ENCODE peak calls at places on chromosomes 7 and 10, in nine cellular contexts. G is left ventricle myocardium inferior, I is sigmoid colon, M is right lobe of liver, K is cardiac fibroblast, X is uterus, Q is fibroblast of lung, O is hepatocyte, F is adrenal gland. Y is an unnamed sample.
A peak's percentile ranks its signal among the peaks of the same experiment; 100 is the strongest.

GRCh38 chr10:596725-597345 is 92.6 kb downstream of the DIP2C start:
- DNase-seq in G (no peak), I (no peak), M (no peak), K (no peak), X (no peak), Q (no peak), O (no peak), F (no peak), Y (no peak)

GRCh38 chr7:33901847-33902246 is 3.5 kb upstream of the BMPER start:
- DNase-seq in G (no peak), I (no peak), M (no peak), K (no peak), X (no peak), Q (no peak), O (no peak), F (no peak), Y (no peak)

GRCh38 chr10:114437456-114438292 is 33.4 kb upstream of the AFAP1L2 start:
- DNase-seq in G (no peak), I (no peak), M (no peak), K (peak; percentile 46), X (no peak), Q (no peak), O (peak; percentile 29), F (no peak), Y (no peak)

GRCh38 chr10:69069090-69070042 is 18.5 kb upstream of the SRGN start:
- DNase-seq in G (no peak), I (no peak), M (no peak), K (peak; percentile 39), X (no peak), Q (peak; percentile 29), O (no peak), F (no peak), Y (no peak)

GRCh38 chr10:48364659-48365405 is 58.4 kb downstream of the MAPK8 start:
- DNase-seq in G (no peak), I (no peak), M (no peak), K (peak; percentile 89), X (no peak), Q (peak; percentile 70), O (peak; percentile 54), F (no peak), Y (no peak)

GRCh38 chr10:121853950-121854349 is 73.9 kb downstream of the ATE1 start:
- DNase-seq in G (no peak), I (no peak), M (no peak), K (no peak), X (no peak), Q (no peak), O (no peak), F (no peak), Y (no peak)

GRCh38 chr7:45582136-45582742 is 8.1 kb downstream of the ADCY1 start:
- DNase-seq in G (no peak), I (peak; percentile 37), M (no peak), K (no peak), X (no peak), Q (no peak), O (no peak), F (no peak), Y (no peak)

GRCh38 chr7:64887756-64888508 is 15.1 kb upstream of the ZNF273 start:
- DNase-seq in G (no peak), I (peak; percentile 63), M (no peak), K (no peak), X (no peak), Q (no peak), O (no peak), F (no peak), Y (peak; percentile 33)

GRCh38 chr7:151121380-151122170 is 35.3 kb downstream of the AGAP3 start:
- DNase-seq in G (no peak), I (no peak), M (no peak), K (no peak), X (no peak), Q (no peak), O (no peak), F (no peak), Y (no peak)

GRCh38 chr7:2586326-2587020 is 27.7 kb downstream of the IQCE start:
- DNase-seq in G (no peak), I (no peak), M (no peak), K (no peak), X (no peak), Q (no peak), O (no peak), F (no peak), Y (no peak)

GRCh38 chr7:18694484-18694883 is 198.9 kb downstream of the HDAC9 start:
- DNase-seq in G (no peak), I (no peak), M (no peak), K (no peak), X (no peak), Q (no peak), O (no peak), F (no peak), Y (no peak)

GRCh38 chr10:16441106-16441850 is 4.5 kb downstream of the PTER start:
- DNase-seq in G (no peak), I (no peak), M (no peak), K (peak; percentile 10), X (no peak), Q (peak; percentile 26), O (no peak), F (no peak), Y (no peak)

GRCh38 chr7:142808802-142809583 is 38.2 kb downstream of the PRSS2 start:
- DNase-seq in G (no peak), I (no peak), M (no peak), K (no peak), X (no peak), Q (peak; percentile 86), O (no peak), F (no peak), Y (peak; percentile 82)

DNA sequence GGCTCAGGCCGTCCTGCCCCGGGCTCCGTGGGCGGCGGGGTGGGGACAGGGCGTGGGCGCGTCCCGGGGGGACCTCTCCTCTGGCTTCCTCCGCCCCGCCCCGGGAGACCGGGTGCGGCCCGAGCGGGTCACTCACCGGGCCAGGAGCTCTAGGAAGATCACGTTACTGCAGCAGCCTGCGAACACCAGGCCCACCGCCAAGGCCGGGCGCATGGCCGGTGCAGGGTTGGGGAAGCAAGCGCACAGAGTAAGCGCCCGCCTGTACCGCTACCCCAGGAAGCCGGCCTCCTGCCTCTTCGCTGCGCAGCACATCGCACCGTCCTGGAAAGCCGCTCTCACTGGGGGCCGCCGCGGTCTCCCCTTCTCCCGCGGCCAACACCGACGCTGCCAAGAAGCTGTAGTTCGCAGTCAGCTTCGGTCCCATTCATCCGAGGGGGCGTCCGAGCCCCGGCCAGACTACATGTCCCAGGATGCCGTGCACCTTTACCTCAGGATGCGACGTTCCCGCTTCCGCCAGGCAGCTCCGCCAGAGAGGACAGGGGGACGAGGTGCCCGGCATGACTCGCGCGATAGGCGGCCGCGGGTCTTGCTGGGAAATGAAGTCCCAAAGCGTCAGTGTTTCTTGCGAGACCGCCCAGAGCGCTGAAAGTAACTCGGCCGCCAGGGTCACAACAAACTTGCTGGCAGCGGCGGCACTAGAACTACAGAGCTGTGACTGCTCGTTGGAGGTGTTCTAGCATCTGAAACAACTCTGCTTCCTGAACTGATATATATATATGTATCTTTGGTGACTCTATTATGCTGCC is at the start of gene SLC35B4:
- DNase-seq in G (peak; percentile 97), I (peak; percentile 98), M (peak; percentile 99), K (peak; percentile 98), X (peak; percentile 96), Q (peak; percentile 99), O (peak; percentile 97), F (peak; percentile 98), Y (peak; percentile 89)
- TF ChIP-seq CTCF in G (peak; percentile 52), I (no peak), M (peak; percentile 23), K (peak; percentile 37), X (peak; percentile 33), Q (peak; percentile 30), O (no peak), F (peak; percentile 39), Y (no peak)

GRCh38 chr10:47309403-47310089 is 9.5 kb downstream of the GDF10 start:
- DNase-seq in G (no peak), I (no peak), M (peak; percentile 7), K (no peak), X (no peak), Q (no peak), O (no peak), F (no peak), Y (no peak)
- TF ChIP-seq CTCF in G (peak; percentile 28), I (no peak), M (no peak), K (peak; percentile 49), X (no peak), Q (peak; percentile 31), O (peak; percentile 41), F (no peak), Y (no peak)

GRCh38 chr7:158393926-158394625 is 193.5 kb downstream of the PTPRN2 start:
- DNase-seq in G (no peak), I (no peak), M (no peak), K (no peak), X (no peak), Q (no peak), O (no peak), F (no peak), Y (no peak)
- TF ChIP-seq CTCF in G (no peak), I (no peak), M (no peak), K (no peak), X (no peak), Q (no peak), O (no peak), F (no peak), Y (no peak)

GRCh38 chr10:85612833-85613232 is 753.8 kb downstream of the GRID1 start:
- DNase-seq in G (no peak), I (no peak), M (no peak), K (no peak), X (no peak), Q (no peak), O (no peak), F (no peak), Y (no peak)
- TF ChIP-seq CTCF in G (peak; percentile 21), I (no peak), M (no peak), K (no peak), X (no peak), Q (no peak), O (peak; percentile 6), F (no peak), Y (no peak)

GRCh38 chr7:921581-922333 is 32.7 kb downstream of the ADAP1 start:
- DNase-seq in G (peak; percentile 7), I (peak; percentile 66), M (peak; percentile 41), K (no peak), X (peak; percentile 12), Q (no peak), O (no peak), F (peak; percentile 5), Y (peak; percentile 18)
- TF ChIP-seq CTCF in G (no peak), I (no peak), M (no peak), K (no peak), X (no peak), Q (no peak), O (no peak), F (no peak), Y (no peak)

DNA sequence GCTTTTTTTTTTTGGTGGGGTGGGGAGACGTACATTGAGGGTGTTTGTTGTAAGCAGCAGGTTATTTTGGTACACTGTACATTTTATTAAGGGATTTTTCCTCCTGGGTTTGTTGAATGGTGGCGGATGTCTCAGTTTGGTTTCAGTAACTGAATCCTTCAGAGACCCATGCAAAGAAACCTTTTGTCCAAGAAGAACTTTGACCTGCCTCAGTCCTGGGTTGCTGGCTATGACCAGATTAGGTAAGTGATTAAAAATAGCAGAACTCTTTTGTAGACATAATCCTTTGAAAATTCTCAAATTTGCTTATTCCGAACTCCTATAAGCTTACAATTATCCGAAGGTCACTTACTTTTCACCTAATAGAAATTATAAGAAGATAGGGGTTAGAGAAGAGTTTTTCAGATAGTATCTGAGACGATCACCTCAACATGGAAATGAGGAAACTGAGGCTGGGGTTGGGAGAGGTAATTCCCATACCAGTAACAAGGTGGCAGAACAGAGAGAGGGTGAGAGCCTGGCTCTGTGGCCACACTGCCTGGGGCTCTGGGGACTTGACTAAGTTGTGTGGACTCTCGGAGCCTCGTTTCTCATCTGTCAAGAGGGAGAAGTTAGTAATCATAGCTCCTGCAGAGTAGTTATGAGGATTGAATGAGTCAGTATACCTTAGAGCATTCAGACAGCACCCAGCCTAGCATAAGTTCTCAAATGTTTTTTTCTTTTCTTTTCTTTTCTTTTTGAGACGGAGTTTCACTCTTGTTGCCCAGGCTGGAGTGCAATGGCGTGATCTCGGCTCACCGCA is 87.4 kb downstream of the CCNY start:
- DNase-seq in G (no peak), I (no peak), M (no peak), K (no peak), X (no peak), Q (peak; percentile 87), O (no peak), F (no peak), Y (no peak)
- TF ChIP-seq CTCF in G (no peak), I (no peak), M (no peak), K (peak; percentile 33), X (no peak), Q (no peak), O (no peak), F (no peak), Y (no peak)

Y was measured in activated B cell treated with CpG ODN at 0.5 μM for 24 hours.